ENCODE peak calls at places on chromosomes 5 and 9, in ten cellular contexts. Z is GM13976; N is glutamatergic neuron; H is sigmoid colon; J is GM12865; V is pancreas; D is activated CD8-positive, alpha-beta T cell treated with anti-CD3 and anti-CD28 coated beads for 36 hours; I is GM10248; X is AG09309; G is heart right ventricle. U is an unnamed sample.

GRCh38 chr5:1412163-1412562 is 33.1 kb downstream of the SLC6A3 start:
- DNase-seq in Z (no peak), N (no peak), H (peak; percentile 44), J (no peak), V (no peak), D (no peak), I (no peak), X (no peak), G (no peak), U (no peak)

GRCh38 chr9:110089681-110090370 is 118.1 kb downstream of the C9orf152 start:
- DNase-seq in Z (no peak), N (no peak), H (no peak), J (no peak), V (no peak), D (no peak), I (no peak), X (no peak), G (no peak), U (no peak)

GRCh38 chr5:108360280-108360679 is 21.6 kb downstream of the FBXL17 start:
- DNase-seq in Z (no peak), N (no peak), H (no peak), J (no peak), V (no peak), D (no peak), I (no peak), X (no peak), G (no peak), U (no peak)

GRCh38 chr9:81829201-81829882 is 98.9 kb upstream of the SPATA31D4 start:
- DNase-seq in Z (no peak), N (no peak), H (no peak), J (no peak), V (no peak), D (no peak), I (no peak), X (no peak), G (no peak), U (no peak)

GRCh38 chr5:125484272-125485002 is 738.0 kb upstream of the ZNF608 start:
- DNase-seq in Z (no peak), N (no peak), H (peak; percentile 95), J (no peak), V (peak; percentile 19), D (no peak), I (no peak), X (peak; percentile 77), G (peak; percentile 52), U (no peak)

GRCh38 chr9:4739587-4740372 is 1.2 kb downstream of the AK3 start:
- DNase-seq in Z (peak; percentile 41), N (no peak), H (no peak), J (peak; percentile 46), V (no peak), D (no peak), I (peak; percentile 24), X (no peak), G (peak; percentile 30), U (peak; percentile 55)

GRCh38 chr9:84140535-84141101 is 160.0 kb downstream of the RMI1 start:
- DNase-seq in Z (peak; percentile 47), N (peak; percentile 51), H (no peak), J (peak; percentile 27), V (no peak), D (peak; percentile 24), I (peak; percentile 38), X (no peak), G (peak; percentile 21), U (peak; percentile 27)

GRCh38 chr5:135027318-135027698 is 6.7 kb downstream of the PITX1 start:
- DNase-seq in Z (no peak), N (no peak), H (no peak), J (no peak), V (no peak), D (no peak), I (no peak), X (no peak), G (no peak), U (no peak)

GRCh38 chr5:18113724-18114123 is 479.5 kb downstream of the TAF11L14 start:
- DNase-seq in Z (no peak), N (peak; percentile 25), H (no peak), J (no peak), V (no peak), D (no peak), I (no peak), X (no peak), G (no peak), U (no peak)

GRCh38 chr9:34512131-34513078 is 10.4 kb downstream of the ENHO start:
- DNase-seq in Z (no peak), N (no peak), H (peak; percentile 51), J (no peak), V (no peak), D (peak; percentile 23), I (no peak), X (no peak), G (no peak), U (no peak)

GRCh38 chr9:99303177-99303576 is 81.1 kb downstream of the SEC61B start:
- DNase-seq in Z (no peak), N (no peak), H (no peak), J (no peak), V (no peak), D (no peak), I (no peak), X (no peak), G (no peak), U (no peak)

DNA sequence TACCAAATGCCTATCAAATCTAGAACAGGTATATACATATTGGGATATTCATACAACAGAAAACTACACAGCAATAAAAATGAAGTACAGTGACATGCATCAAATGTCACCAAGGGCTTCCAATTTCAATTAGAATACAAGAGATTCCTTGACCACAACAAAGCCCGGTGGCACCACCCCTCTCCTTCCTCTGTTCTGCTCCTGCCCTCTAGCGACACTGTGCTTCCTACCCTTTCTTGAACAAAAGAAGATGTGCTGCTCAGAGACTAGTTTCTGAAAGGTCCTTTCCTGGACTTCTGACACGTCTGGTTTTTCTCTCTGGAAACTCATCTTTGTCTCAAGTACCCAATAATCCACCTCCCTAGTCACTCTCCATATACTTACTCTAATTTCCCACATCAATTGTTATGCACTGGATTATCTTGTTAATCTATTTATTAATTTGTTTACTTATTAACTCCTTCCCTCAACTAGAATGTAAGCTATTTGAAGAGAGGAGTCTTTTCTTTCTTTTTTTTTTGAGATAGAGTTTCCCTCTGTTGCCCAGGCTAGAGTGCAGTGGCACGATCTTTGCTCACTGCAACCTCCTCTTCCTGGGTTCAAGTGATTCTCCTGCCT is 70.4 kb upstream of the CTSV start:
- DNase-seq in Z (peak; percentile 34), N (peak; percentile 54), H (no peak), J (peak; percentile 58), V (peak; percentile 35), D (peak; percentile 73), I (peak; percentile 44), X (no peak), G (no peak), U (peak; percentile 34)
- TF ChIP-seq CTCF in Z (peak; percentile 61), N (no peak), H (no peak), J (peak; percentile 56), V (peak; percentile 31), D (peak; percentile 68), I (peak; percentile 69), X (peak; percentile 53), G (peak; percentile 13), U (peak; percentile 76)

DNA sequence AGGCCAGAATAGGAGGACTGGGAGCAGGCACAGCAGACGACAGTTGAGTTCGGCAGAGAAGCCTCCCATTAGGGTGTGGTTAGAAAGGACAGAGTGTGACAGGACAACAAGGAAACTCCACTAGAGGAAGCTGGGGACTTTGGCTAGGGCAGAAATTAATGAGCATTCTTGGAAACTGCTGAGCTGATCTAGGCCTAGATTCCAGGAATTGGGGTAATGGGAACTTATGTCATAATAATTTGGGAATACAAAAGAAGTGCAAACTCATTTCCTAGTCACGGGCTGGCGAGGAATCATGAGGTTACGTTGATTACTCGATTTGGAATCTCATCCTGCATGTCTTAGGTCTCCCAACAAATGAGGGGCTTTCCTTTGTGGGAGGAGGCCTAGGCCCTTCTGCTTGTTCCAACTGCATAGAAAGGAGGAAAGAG is 144.6 kb upstream of the RPS23 start:
- DNase-seq in Z (no peak), N (no peak), H (peak; percentile 69), J (no peak), V (no peak), D (no peak), I (no peak), X (no peak), G (no peak), U (no peak)
- TF ChIP-seq CTCF in Z (no peak), N (no peak), H (no peak), J (no peak), V (no peak), D (no peak), I (no peak), X (no peak), G (no peak), U (no peak)

DNA sequence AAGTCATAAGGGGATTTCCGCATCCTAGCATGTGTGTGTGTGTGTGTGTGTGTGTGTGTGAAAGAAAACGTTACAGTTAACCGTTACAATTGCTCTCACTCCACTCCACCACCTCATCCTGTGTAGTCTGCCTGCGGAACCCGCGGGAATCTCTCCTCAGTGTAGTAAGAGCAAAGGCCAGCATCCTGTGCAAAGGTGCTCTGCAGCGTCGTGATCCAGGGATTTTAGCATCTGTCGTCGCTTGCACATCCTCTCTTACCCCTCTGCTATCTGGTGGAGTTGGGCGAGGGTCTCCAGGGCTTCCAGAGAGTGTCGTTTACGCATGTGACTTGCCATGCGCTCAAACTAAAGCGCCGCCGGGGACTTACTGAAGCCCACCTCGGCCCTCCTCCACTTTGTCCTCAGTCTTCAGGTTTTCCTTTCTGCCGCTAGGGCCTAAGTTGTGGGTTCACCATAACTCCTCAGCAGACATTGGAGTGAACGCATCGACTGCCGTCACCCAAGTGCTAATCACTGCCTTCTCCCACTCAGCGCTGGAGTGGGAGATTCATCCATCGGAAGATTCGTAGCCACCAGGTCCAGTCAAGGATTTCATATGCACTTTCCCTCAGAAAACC is 3.9 kb downstream of the CDKN2B start:
- DNase-seq in Z (no peak), N (no peak), H (no peak), J (peak; percentile 25), V (no peak), D (peak; percentile 29), I (no peak), X (no peak), G (no peak), U (no peak)
- TF ChIP-seq CTCF in Z (no peak), N (peak; percentile 6), H (no peak), J (peak; percentile 11), V (no peak), D (no peak), I (no peak), X (no peak), G (no peak), U (no peak)

GRCh38 chr5:65103674-65104035 is 334.9 kb downstream of the CWC27 start:
- DNase-seq in Z (no peak), N (no peak), H (no peak), J (no peak), V (no peak), D (no peak), I (no peak), X (no peak), G (no peak), U (no peak)

GRCh38 chr5:65102501-65102825 is 333.7 kb downstream of the CWC27 start:
- DNase-seq in Z (peak; percentile 31), N (no peak), H (no peak), J (no peak), V (no peak), D (peak; percentile 9), I (no peak), X (no peak), G (no peak), U (peak; percentile 26)

GRCh38 chr5:65102826-65103673 is 334.3 kb downstream of the CWC27 start:
- DNase-seq in Z (peak; percentile 82), N (peak; percentile 30), H (peak; percentile 85), J (peak; percentile 81), V (peak; percentile 67), D (peak; percentile 49), I (peak; percentile 79), X (no peak), G (peak; percentile 68), U (peak; percentile 80)

GRCh38 chr5:65101706-65102105 is 333.0 kb downstream of the CWC27 start:
- DNase-seq in Z (no peak), N (no peak), H (no peak), J (no peak), V (no peak), D (no peak), I (no peak), X (no peak), G (no peak), U (no peak)

GRCh38 chr5:65100846-65101678 is 332.3 kb downstream of the CWC27 start:
- DNase-seq in Z (peak; percentile 56), N (peak; percentile 63), H (no peak), J (peak; percentile 50), V (peak; percentile 59), D (peak; percentile 33), I (peak; percentile 45), X (peak; percentile 64), G (peak; percentile 45), U (peak; percentile 48)
- TF ChIP-seq CTCF in Z (peak; percentile 12), N (peak; percentile 66), H (peak; percentile 25), J (peak; percentile 51), V (peak; percentile 65), D (peak; percentile 64), I (peak; percentile 42), X (peak; percentile 81), G (peak; percentile 36), U (peak; percentile 54)